ENCODE peak calls at places on chromosome 16, in six cellular contexts. M is HS-27A; A is memory B cell; Y is endothelial cell; K is activated CD8-positive, alpha-beta T cell treated with anti-CD3 and anti-CD28 coated beads for 36 hours; V is EL. E is an unnamed sample.
A peak's percentile ranks its signal among the peaks of the same experiment; 100 is the strongest.

GRCh38 chr16:14003119-14003570 is 68.0 kb upstream of the MRTFB start:
- DNase-seq in M (no peak), A (no peak), Y (peak; percentile 33), K (no peak), V (peak; percentile 81), E (no peak)

GRCh38 chr16:11721781-11722467 is 20.7 kb downstream of the TXNDC11 start:
- DNase-seq in M (no peak), A (no peak), Y (no peak), K (no peak), V (no peak), E (no peak)

GRCh38 chr16:87740909-87741424 is 24.8 kb downstream of the KLHDC4 start:
- DNase-seq in M (no peak), A (no peak), Y (no peak), K (no peak), V (no peak), E (no peak)

GRCh38 chr16:1181715-1182671 is 29.1 kb downstream of the CACNA1H start:
- DNase-seq in M (peak; percentile 12), A (no peak), Y (no peak), K (no peak), V (peak; percentile 69), E (no peak)

GRCh38 chr16:85520853-85521736 is 92.0 kb upstream of the GSE1 start:
- DNase-seq in M (no peak), A (no peak), Y (no peak), K (no peak), V (no peak), E (peak; percentile 56)

GRCh38 chr16:30768583-30769181 is 6.6 kb downstream of the RNF40 start:
- DNase-seq in M (no peak), A (no peak), Y (no peak), K (no peak), V (no peak), E (no peak)

GRCh38 chr16:50251375-50252081 is 14.8 kb upstream of the ADCY7 start:
- DNase-seq in M (peak; percentile 84), A (no peak), Y (no peak), K (no peak), V (peak; percentile 94), E (no peak)

GRCh38 chr16:87602821-87603683 is 744 bp downstream of the JPH3 start:
- DNase-seq in M (no peak), A (no peak), Y (peak; percentile 42), K (no peak), V (no peak), E (no peak)

GRCh38 chr16:57775661-57776469 is 26.4 kb downstream of the KIFC3 start:
- DNase-seq in M (no peak), A (no peak), Y (peak; percentile 82), K (no peak), V (no peak), E (no peak)

GRCh38 chr16:47061204-47061603 is 82.5 kb downstream of the NETO2 start:
- DNase-seq in M (no peak), A (no peak), Y (no peak), K (no peak), V (no peak), E (no peak)

GRCh38 chr16:59463776-59464175 is 729.7 kb upstream of the GOT2 start:
- DNase-seq in M (peak; percentile 23), A (no peak), Y (no peak), K (no peak), V (peak; percentile 25), E (no peak)

GRCh38 chr16:88956546-88957455 is 20.2 kb downstream of the CBFA2T3 start:
- DNase-seq in M (no peak), A (no peak), Y (no peak), K (no peak), V (no peak), E (no peak)

GRCh38 chr16:85416267-85417109 is 196.6 kb upstream of the GSE1 start:
- DNase-seq in M (no peak), A (peak; percentile 77), Y (peak; percentile 68), K (peak; percentile 86), V (peak; percentile 46), E (peak; percentile 58)

GRCh38 chr16:14375132-14375491 is 254.9 kb downstream of the PARN start:
- DNase-seq in M (no peak), A (no peak), Y (no peak), K (no peak), V (peak; percentile 32), E (no peak)

GRCh38 chr16:1651509-1652342 is 26.4 kb upstream of the JPT2 start:
- DNase-seq in M (no peak), A (no peak), Y (no peak), K (peak; percentile 29), V (no peak), E (no peak)

GRCh38 chr16:13902052-13902451 is 17.9 kb upstream of the ERCC4 start:
- DNase-seq in M (no peak), A (no peak), Y (no peak), K (no peak), V (no peak), E (no peak)

GRCh38 chr16:85923153-85924021 is 24.4 kb downstream of the IRF8 start:
- DNase-seq in M (no peak), A (no peak), Y (no peak), K (no peak), V (peak; percentile 51), E (no peak)

GRCh38 chr16:65828296-65828695 is 538.2 kb upstream of the CDH5 start:
- DNase-seq in M (no peak), A (no peak), Y (no peak), K (no peak), V (no peak), E (no peak)

GRCh38 chr16:57394444-57394843 is 10.1 kb upstream of the CCL17 start:
- DNase-seq in M (no peak), A (no peak), Y (no peak), K (no peak), V (no peak), E (no peak)

GRCh38 chr16:31064882-31065461 is 9.1 kb downstream of the ZNF668 start:
- DNase-seq in M (peak; percentile 90), A (no peak), Y (no peak), K (no peak), V (peak; percentile 93), E (no peak)

GRCh38 chr16:55294947-55295346 is 29.1 kb upstream of the IRX6 start:
- DNase-seq in M (no peak), A (no peak), Y (no peak), K (no peak), V (no peak), E (no peak)

GRCh38 chr16:9092282-9092962 is 978 bp downstream of the HAPSTR1 start:
- DNase-seq in M (no peak), A (no peak), Y (peak; percentile 39), K (peak; percentile 67), V (peak; percentile 35), E (no peak)

GRCh38 chr16:25747160-25747758 is 55.5 kb downstream of the HS3ST4 start:
- DNase-seq in M (no peak), A (no peak), Y (peak; percentile 50), K (peak; percentile 11), V (no peak), E (no peak)

GRCh38 chr16:63289834-63290460 is 1253.7 kb upstream of the CDH8 start:
- DNase-seq in M (no peak), A (no peak), Y (peak; percentile 60), K (peak; percentile 19), V (no peak), E (no peak)

GRCh38 chr16:57341441-57342303 is 16.9 kb upstream of the CCL22 start:
- DNase-seq in M (peak; percentile 41), A (no peak), Y (no peak), K (no peak), V (peak; percentile 78), E (no peak)

GRCh38 chr16:35188288-35189155 is 1729.1 kb downstream of the TP53TG3F start:
- DNase-seq in M (no peak), A (no peak), Y (no peak), K (peak; percentile 3), V (no peak), E (no peak)

GRCh38 chr16:84327926-84328505 is 33.3 kb downstream of the WFDC1 start:
- DNase-seq in M (no peak), A (no peak), Y (no peak), K (no peak), V (no peak), E (no peak)

GRCh38 chr16:87388818-87389134 is 3.4 kb upstream of the MAP1LC3B start:
- DNase-seq in M (no peak), A (no peak), Y (no peak), K (no peak), V (no peak), E (no peak)

GRCh38 chr16:84724619-84725307 is 25.0 kb downstream of the USP10 start:
- DNase-seq in M (no peak), A (no peak), Y (no peak), K (peak; percentile 54), V (peak; percentile 52), E (no peak)

GRCh38 chr16:15653227-15653626 is 3.2 kb downstream of the NDE1 start:
- DNase-seq in M (no peak), A (no peak), Y (no peak), K (no peak), V (peak; percentile 90), E (no peak)

GRCh38 chr16:84055801-84056634 is 13.4 kb upstream of the SLC38A8 start:
- DNase-seq in M (no peak), A (no peak), Y (no peak), K (no peak), V (no peak), E (no peak)

GRCh38 chr16:64089697-64090096 is 1032.2 kb downstream of the CDH11 start:
- DNase-seq in M (peak; percentile 35), A (no peak), Y (peak; percentile 47), K (no peak), V (peak; percentile 44), E (no peak)

GRCh38 chr16:18999045-18999393 is 15.3 kb downstream of the TMC7 start:
- DNase-seq in M (no peak), A (no peak), Y (no peak), K (no peak), V (no peak), E (no peak)

GRCh38 chr16:81251871-81252270 is 13.4 kb downstream of the BCO1 start:
- DNase-seq in M (no peak), A (no peak), Y (no peak), K (no peak), V (peak; percentile 37), E (no peak)

GRCh38 chr16:540645-541340 is 13.3 kb downstream of the CAPN15 start:
- DNase-seq in M (no peak), A (no peak), Y (no peak), K (no peak), V (no peak), E (no peak)

GRCh38 chr16:66928702-66929388 is 3.5 kb upstream of the RRAD start:
- DNase-seq in M (no peak), A (no peak), Y (no peak), K (peak; percentile 71), V (peak; percentile 60), E (no peak)

GRCh38 chr16:54355251-54355650 is 68.7 kb upstream of the IRX3 start:
- DNase-seq in M (peak; percentile 9), A (no peak), Y (no peak), K (no peak), V (peak; percentile 47), E (no peak)

GRCh38 chr16:84065536-84066132 is 23.0 kb upstream of the SLC38A8 start:
- DNase-seq in M (no peak), A (no peak), Y (peak; percentile 54), K (peak; percentile 69), V (peak; percentile 50), E (peak; percentile 48)

GRCh38 chr16:4313563-4314531 is 2.0 kb upstream of the GLIS2 start:
- DNase-seq in M (no peak), A (no peak), Y (peak; percentile 86), K (peak; percentile 35), V (no peak), E (peak; percentile 64)